ENCODE peak calls at places on chromosomes 13 and 19, in nine cellular contexts. One of them, this sample, is unnamed.

GRCh38 chr19:45584332-45585157 is at the start of gene OPA3:
- DNase-seq in brain microvascular endothelial cell: peak
- DNase-seq in RWPE1: peak
- DNase-seq in stimulated activated CD8-positive, alpha-beta memory T cell treated with anti-CD3 and anti-CD28 coated beads, Interleukin-4, amount 100 ng/mL, for 1 hour: peak
- DNase-seq in CD4-positive, alpha-beta T cell: peak
- DNase-seq in AG10803: peak
- DNase-seq in cerebellar cortex: peak
- DNase-seq in OCI-M1: peak
- DNase-seq in activated CD4-positive, alpha-beta T cell treated with anti-CD3 and anti-CD28 coated beads, Interleukin-2, amount 50 U/mL, for 1 hour: peak
- DNase-seq in this sample: peak

GRCh38 chr13:113147206-113147605 is 11.2 kb upstream of the PROZ start:
- DNase-seq in RWPE1: no peak
- DNase-seq in AG10803: no peak
- DNase-seq in activated CD4-positive, alpha-beta T cell treated with anti-CD3 and anti-CD28 coated beads, Interleukin-2, amount 50 U/mL, for 1 hour: no peak
- DNase-seq in brain microvascular endothelial cell: no peak
- DNase-seq in stimulated activated CD8-positive, alpha-beta memory T cell treated with anti-CD3 and anti-CD28 coated beads, Interleukin-4, amount 100 ng/mL, for 1 hour: no peak
- DNase-seq in cerebellar cortex: peak
- DNase-seq in CD4-positive, alpha-beta T cell: no peak
- DNase-seq in OCI-M1: no peak
- DNase-seq in this sample: no peak

GRCh38 chr13:104650426-104650825 is 1584.2 kb upstream of the SLC10A2 start:
- DNase-seq in OCI-M1: no peak
- DNase-seq in brain microvascular endothelial cell: no peak
- DNase-seq in cerebellar cortex: no peak
- DNase-seq in CD4-positive, alpha-beta T cell: no peak
- DNase-seq in activated CD4-positive, alpha-beta T cell treated with anti-CD3 and anti-CD28 coated beads, Interleukin-2, amount 50 U/mL, for 1 hour: no peak
- DNase-seq in AG10803: no peak
- DNase-seq in RWPE1: no peak
- DNase-seq in stimulated activated CD8-positive, alpha-beta memory T cell treated with anti-CD3 and anti-CD28 coated beads, Interleukin-4, amount 100 ng/mL, for 1 hour: no peak
- DNase-seq in this sample: no peak

GRCh38 chr13:63308585-63308984 is 1892.9 kb upstream of the PCDH20 start:
- DNase-seq in OCI-M1: no peak
- DNase-seq in activated CD4-positive, alpha-beta T cell treated with anti-CD3 and anti-CD28 coated beads, Interleukin-2, amount 50 U/mL, for 1 hour: no peak
- DNase-seq in RWPE1: no peak
- DNase-seq in CD4-positive, alpha-beta T cell: no peak
- DNase-seq in AG10803: no peak
- DNase-seq in cerebellar cortex: no peak
- DNase-seq in brain microvascular endothelial cell: no peak
- DNase-seq in stimulated activated CD8-positive, alpha-beta memory T cell treated with anti-CD3 and anti-CD28 coated beads, Interleukin-4, amount 100 ng/mL, for 1 hour: no peak
- DNase-seq in this sample: no peak

GRCh38 chr13:95485518-95486144 is 66.9 kb upstream of the CLDN10 start:
- DNase-seq in activated CD4-positive, alpha-beta T cell treated with anti-CD3 and anti-CD28 coated beads, Interleukin-2, amount 50 U/mL, for 1 hour: no peak
- DNase-seq in stimulated activated CD8-positive, alpha-beta memory T cell treated with anti-CD3 and anti-CD28 coated beads, Interleukin-4, amount 100 ng/mL, for 1 hour: no peak
- DNase-seq in CD4-positive, alpha-beta T cell: no peak
- DNase-seq in OCI-M1: peak
- DNase-seq in cerebellar cortex: no peak
- DNase-seq in RWPE1: no peak
- DNase-seq in brain microvascular endothelial cell: no peak
- DNase-seq in AG10803: no peak
- DNase-seq in this sample: no peak

GRCh38 chr19:37981785-37982475 is 74.9 kb downstream of the SIPA1L3 start:
- DNase-seq in AG10803: no peak
- DNase-seq in brain microvascular endothelial cell: no peak
- DNase-seq in cerebellar cortex: no peak
- DNase-seq in stimulated activated CD8-positive, alpha-beta memory T cell treated with anti-CD3 and anti-CD28 coated beads, Interleukin-4, amount 100 ng/mL, for 1 hour: no peak
- DNase-seq in OCI-M1: no peak
- DNase-seq in RWPE1: no peak
- DNase-seq in CD4-positive, alpha-beta T cell: no peak
- DNase-seq in activated CD4-positive, alpha-beta T cell treated with anti-CD3 and anti-CD28 coated beads, Interleukin-2, amount 50 U/mL, for 1 hour: no peak
- DNase-seq in this sample: no peak

GRCh38 chr19:46630806-46631205 is 5.2 kb downstream of the GNG8 start:
- DNase-seq in activated CD4-positive, alpha-beta T cell treated with anti-CD3 and anti-CD28 coated beads, Interleukin-2, amount 50 U/mL, for 1 hour: no peak
- DNase-seq in CD4-positive, alpha-beta T cell: no peak
- DNase-seq in RWPE1: no peak
- DNase-seq in brain microvascular endothelial cell: no peak
- DNase-seq in OCI-M1: no peak
- DNase-seq in stimulated activated CD8-positive, alpha-beta memory T cell treated with anti-CD3 and anti-CD28 coated beads, Interleukin-4, amount 100 ng/mL, for 1 hour: no peak
- DNase-seq in AG10803: no peak
- DNase-seq in cerebellar cortex: no peak
- DNase-seq in this sample: no peak

GRCh38 chr13:110643324-110643723 is 28.0 kb downstream of the NAXD start:
- DNase-seq in AG10803: no peak
- DNase-seq in RWPE1: no peak
- DNase-seq in activated CD4-positive, alpha-beta T cell treated with anti-CD3 and anti-CD28 coated beads, Interleukin-2, amount 50 U/mL, for 1 hour: no peak
- DNase-seq in OCI-M1: no peak
- DNase-seq in cerebellar cortex: no peak
- DNase-seq in brain microvascular endothelial cell: no peak
- DNase-seq in CD4-positive, alpha-beta T cell: no peak
- DNase-seq in stimulated activated CD8-positive, alpha-beta memory T cell treated with anti-CD3 and anti-CD28 coated beads, Interleukin-4, amount 100 ng/mL, for 1 hour: no peak
- DNase-seq in this sample: no peak

GRCh38 chr13:59856281-59856810 is 307.4 kb downstream of the DIAPH3 start:
- DNase-seq in cerebellar cortex: no peak
- DNase-seq in stimulated activated CD8-positive, alpha-beta memory T cell treated with anti-CD3 and anti-CD28 coated beads, Interleukin-4, amount 100 ng/mL, for 1 hour: no peak
- DNase-seq in OCI-M1: no peak
- DNase-seq in activated CD4-positive, alpha-beta T cell treated with anti-CD3 and anti-CD28 coated beads, Interleukin-2, amount 50 U/mL, for 1 hour: no peak
- DNase-seq in RWPE1: no peak
- DNase-seq in CD4-positive, alpha-beta T cell: no peak
- DNase-seq in brain microvascular endothelial cell: no peak
- DNase-seq in AG10803: no peak
- DNase-seq in this sample: no peak

GRCh38 chr13:98997738-98998641 is 20.1 kb upstream of the DOCK9 start:
- DNase-seq in OCI-M1: no peak
- DNase-seq in stimulated activated CD8-positive, alpha-beta memory T cell treated with anti-CD3 and anti-CD28 coated beads, Interleukin-4, amount 100 ng/mL, for 1 hour: no peak
- DNase-seq in AG10803: peak
- DNase-seq in activated CD4-positive, alpha-beta T cell treated with anti-CD3 and anti-CD28 coated beads, Interleukin-2, amount 50 U/mL, for 1 hour: peak
- DNase-seq in RWPE1: peak
- DNase-seq in CD4-positive, alpha-beta T cell: peak
- DNase-seq in cerebellar cortex: no peak
- DNase-seq in brain microvascular endothelial cell: no peak
- DNase-seq in this sample: no peak

GRCh38 chr19:8132858-8133458 is 16.4 kb downstream of the FBN3 start:
- DNase-seq in cerebellar cortex: no peak
- DNase-seq in RWPE1: no peak
- DNase-seq in CD4-positive, alpha-beta T cell: no peak
- DNase-seq in OCI-M1: no peak
- DNase-seq in activated CD4-positive, alpha-beta T cell treated with anti-CD3 and anti-CD28 coated beads, Interleukin-2, amount 50 U/mL, for 1 hour: no peak
- DNase-seq in stimulated activated CD8-positive, alpha-beta memory T cell treated with anti-CD3 and anti-CD28 coated beads, Interleukin-4, amount 100 ng/mL, for 1 hour: no peak
- DNase-seq in brain microvascular endothelial cell: no peak
- DNase-seq in AG10803: no peak
- DNase-seq in this sample: no peak

GRCh38 chr13:110506396-110506795 is 55.1 kb downstream of the RAB20 start:
- DNase-seq in OCI-M1: no peak
- DNase-seq in AG10803: no peak
- DNase-seq in brain microvascular endothelial cell: no peak
- DNase-seq in activated CD4-positive, alpha-beta T cell treated with anti-CD3 and anti-CD28 coated beads, Interleukin-2, amount 50 U/mL, for 1 hour: no peak
- DNase-seq in cerebellar cortex: no peak
- DNase-seq in CD4-positive, alpha-beta T cell: no peak
- DNase-seq in stimulated activated CD8-positive, alpha-beta memory T cell treated with anti-CD3 and anti-CD28 coated beads, Interleukin-4, amount 100 ng/mL, for 1 hour: no peak
- DNase-seq in RWPE1: no peak
- DNase-seq in this sample: no peak

GRCh38 chr13:94999871-95000270 is 287.5 kb upstream of the SOX21 start:
- DNase-seq in cerebellar cortex: no peak
- DNase-seq in stimulated activated CD8-positive, alpha-beta memory T cell treated with anti-CD3 and anti-CD28 coated beads, Interleukin-4, amount 100 ng/mL, for 1 hour: no peak
- DNase-seq in brain microvascular endothelial cell: peak
- DNase-seq in RWPE1: no peak
- DNase-seq in CD4-positive, alpha-beta T cell: no peak
- DNase-seq in activated CD4-positive, alpha-beta T cell treated with anti-CD3 and anti-CD28 coated beads, Interleukin-2, amount 50 U/mL, for 1 hour: no peak
- DNase-seq in AG10803: no peak
- DNase-seq in OCI-M1: no peak
- DNase-seq in this sample: no peak

GRCh38 chr13:40617801-40618356 is 48.6 kb downstream of the FOXO1 start:
- DNase-seq in brain microvascular endothelial cell: no peak
- DNase-seq in activated CD4-positive, alpha-beta T cell treated with anti-CD3 and anti-CD28 coated beads, Interleukin-2, amount 50 U/mL, for 1 hour: no peak
- DNase-seq in cerebellar cortex: no peak
- DNase-seq in AG10803: no peak
- DNase-seq in OCI-M1: no peak
- DNase-seq in stimulated activated CD8-positive, alpha-beta memory T cell treated with anti-CD3 and anti-CD28 coated beads, Interleukin-4, amount 100 ng/mL, for 1 hour: no peak
- DNase-seq in CD4-positive, alpha-beta T cell: no peak
- DNase-seq in RWPE1: no peak
- DNase-seq in this sample: no peak

GRCh38 chr19:7224205-7224833 is 69.9 kb downstream of the INSR start:
- DNase-seq in brain microvascular endothelial cell: no peak
- DNase-seq in CD4-positive, alpha-beta T cell: no peak
- DNase-seq in AG10803: peak
- DNase-seq in RWPE1: no peak
- DNase-seq in stimulated activated CD8-positive, alpha-beta memory T cell treated with anti-CD3 and anti-CD28 coated beads, Interleukin-4, amount 100 ng/mL, for 1 hour: no peak
- DNase-seq in activated CD4-positive, alpha-beta T cell treated with anti-CD3 and anti-CD28 coated beads, Interleukin-2, amount 50 U/mL, for 1 hour: no peak
- DNase-seq in cerebellar cortex: peak
- DNase-seq in OCI-M1: no peak
- DNase-seq in this sample: no peak

GRCh38 chr13:40518481-40518882 is 148.0 kb downstream of the FOXO1 start:
- DNase-seq in RWPE1: no peak
- DNase-seq in activated CD4-positive, alpha-beta T cell treated with anti-CD3 and anti-CD28 coated beads, Interleukin-2, amount 50 U/mL, for 1 hour: peak
- DNase-seq in OCI-M1: no peak
- DNase-seq in brain microvascular endothelial cell: no peak
- DNase-seq in stimulated activated CD8-positive, alpha-beta memory T cell treated with anti-CD3 and anti-CD28 coated beads, Interleukin-4, amount 100 ng/mL, for 1 hour: no peak
- DNase-seq in CD4-positive, alpha-beta T cell: no peak
- DNase-seq in cerebellar cortex: no peak
- DNase-seq in AG10803: no peak
- DNase-seq in this sample: no peak

GRCh38 chr13:48709213-48709612 is 55.5 kb downstream of the CYSLTR2 start:
- DNase-seq in cerebellar cortex: no peak
- DNase-seq in CD4-positive, alpha-beta T cell: no peak
- DNase-seq in AG10803: no peak
- DNase-seq in stimulated activated CD8-positive, alpha-beta memory T cell treated with anti-CD3 and anti-CD28 coated beads, Interleukin-4, amount 100 ng/mL, for 1 hour: no peak
- DNase-seq in brain microvascular endothelial cell: no peak
- DNase-seq in activated CD4-positive, alpha-beta T cell treated with anti-CD3 and anti-CD28 coated beads, Interleukin-2, amount 50 U/mL, for 1 hour: no peak
- DNase-seq in RWPE1: peak
- DNase-seq in OCI-M1: no peak
- DNase-seq in this sample: no peak

GRCh38 chr19:17504030-17504429 is 7.4 kb upstream of the PGLS start:
- DNase-seq in OCI-M1: no peak
- DNase-seq in CD4-positive, alpha-beta T cell: no peak
- DNase-seq in brain microvascular endothelial cell: no peak
- DNase-seq in RWPE1: no peak
- DNase-seq in activated CD4-positive, alpha-beta T cell treated with anti-CD3 and anti-CD28 coated beads, Interleukin-2, amount 50 U/mL, for 1 hour: no peak
- DNase-seq in cerebellar cortex: no peak
- DNase-seq in AG10803: no peak
- DNase-seq in stimulated activated CD8-positive, alpha-beta memory T cell treated with anti-CD3 and anti-CD28 coated beads, Interleukin-4, amount 100 ng/mL, for 1 hour: no peak
- DNase-seq in this sample: no peak

GRCh38 chr13:89925107-89925506 is 1422.4 kb upstream of the MIR17HG start:
- DNase-seq in AG10803: peak
- DNase-seq in cerebellar cortex: peak
- DNase-seq in CD4-positive, alpha-beta T cell: no peak
- DNase-seq in RWPE1: peak
- DNase-seq in stimulated activated CD8-positive, alpha-beta memory T cell treated with anti-CD3 and anti-CD28 coated beads, Interleukin-4, amount 100 ng/mL, for 1 hour: no peak
- DNase-seq in OCI-M1: peak
- DNase-seq in activated CD4-positive, alpha-beta T cell treated with anti-CD3 and anti-CD28 coated beads, Interleukin-2, amount 50 U/mL, for 1 hour: no peak
- DNase-seq in brain microvascular endothelial cell: no peak
- DNase-seq in this sample: peak

GRCh38 chr13:73088332-73088935 is 29.6 kb downstream of the KLF5 start:
- DNase-seq in CD4-positive, alpha-beta T cell: no peak
- DNase-seq in OCI-M1: no peak
- DNase-seq in cerebellar cortex: no peak
- DNase-seq in brain microvascular endothelial cell: no peak
- DNase-seq in RWPE1: no peak
- DNase-seq in activated CD4-positive, alpha-beta T cell treated with anti-CD3 and anti-CD28 coated beads, Interleukin-2, amount 50 U/mL, for 1 hour: no peak
- DNase-seq in stimulated activated CD8-positive, alpha-beta memory T cell treated with anti-CD3 and anti-CD28 coated beads, Interleukin-4, amount 100 ng/mL, for 1 hour: no peak
- DNase-seq in AG10803: no peak
- DNase-seq in this sample: no peak

GRCh38 chr19:18194554-18195238 is 1.7 kb downstream of the MPV17L2 start:
- DNase-seq in OCI-M1: no peak
- DNase-seq in CD4-positive, alpha-beta T cell: no peak
- DNase-seq in RWPE1: peak
- DNase-seq in AG10803: no peak
- DNase-seq in brain microvascular endothelial cell: no peak
- DNase-seq in stimulated activated CD8-positive, alpha-beta memory T cell treated with anti-CD3 and anti-CD28 coated beads, Interleukin-4, amount 100 ng/mL, for 1 hour: no peak
- DNase-seq in activated CD4-positive, alpha-beta T cell treated with anti-CD3 and anti-CD28 coated beads, Interleukin-2, amount 50 U/mL, for 1 hour: peak
- DNase-seq in cerebellar cortex: no peak
- DNase-seq in this sample: no peak

GRCh38 chr19:50551713-50552187 is 16.5 kb downstream of the LRRC4B start:
- DNase-seq in cerebellar cortex: peak
- DNase-seq in CD4-positive, alpha-beta T cell: no peak
- DNase-seq in brain microvascular endothelial cell: no peak
- DNase-seq in activated CD4-positive, alpha-beta T cell treated with anti-CD3 and anti-CD28 coated beads, Interleukin-2, amount 50 U/mL, for 1 hour: no peak
- DNase-seq in RWPE1: no peak
- DNase-seq in OCI-M1: peak
- DNase-seq in AG10803: no peak
- DNase-seq in stimulated activated CD8-positive, alpha-beta memory T cell treated with anti-CD3 and anti-CD28 coated beads, Interleukin-4, amount 100 ng/mL, for 1 hour: no peak
- DNase-seq in this sample: no peak

GRCh38 chr13:41668130-41668757 is 210.9 kb downstream of the RGCC start:
- DNase-seq in RWPE1: peak
- DNase-seq in AG10803: peak
- DNase-seq in brain microvascular endothelial cell: peak
- DNase-seq in cerebellar cortex: peak
- DNase-seq in CD4-positive, alpha-beta T cell: peak
- DNase-seq in stimulated activated CD8-positive, alpha-beta memory T cell treated with anti-CD3 and anti-CD28 coated beads, Interleukin-4, amount 100 ng/mL, for 1 hour: no peak
- DNase-seq in activated CD4-positive, alpha-beta T cell treated with anti-CD3 and anti-CD28 coated beads, Interleukin-2, amount 50 U/mL, for 1 hour: no peak
- DNase-seq in OCI-M1: peak
- DNase-seq in this sample: peak

GRCh38 chr19:38417544-38418506 is 8.2 kb downstream of the RASGRP4 start:
- DNase-seq in AG10803: no peak
- DNase-seq in stimulated activated CD8-positive, alpha-beta memory T cell treated with anti-CD3 and anti-CD28 coated beads, Interleukin-4, amount 100 ng/mL, for 1 hour: no peak
- DNase-seq in brain microvascular endothelial cell: no peak
- DNase-seq in RWPE1: peak
- DNase-seq in OCI-M1: peak
- DNase-seq in activated CD4-positive, alpha-beta T cell treated with anti-CD3 and anti-CD28 coated beads, Interleukin-2, amount 50 U/mL, for 1 hour: peak
- DNase-seq in CD4-positive, alpha-beta T cell: peak
- DNase-seq in cerebellar cortex: no peak
- DNase-seq in this sample: no peak

GRCh38 chr13:81487151-81487550 is 1146.2 kb upstream of the SPRY2 start:
- DNase-seq in RWPE1: no peak
- DNase-seq in brain microvascular endothelial cell: peak
- DNase-seq in AG10803: no peak
- DNase-seq in OCI-M1: peak
- DNase-seq in cerebellar cortex: peak
- DNase-seq in CD4-positive, alpha-beta T cell: no peak
- DNase-seq in activated CD4-positive, alpha-beta T cell treated with anti-CD3 and anti-CD28 coated beads, Interleukin-2, amount 50 U/mL, for 1 hour: no peak
- DNase-seq in stimulated activated CD8-positive, alpha-beta memory T cell treated with anti-CD3 and anti-CD28 coated beads, Interleukin-4, amount 100 ng/mL, for 1 hour: no peak
- DNase-seq in this sample: no peak

GRCh38 chr13:61358599-61358998 is 57.0 kb downstream of the PCDH20 start:
- DNase-seq in activated CD4-positive, alpha-beta T cell treated with anti-CD3 and anti-CD28 coated beads, Interleukin-2, amount 50 U/mL, for 1 hour: no peak
- DNase-seq in OCI-M1: no peak
- DNase-seq in RWPE1: no peak
- DNase-seq in cerebellar cortex: no peak
- DNase-seq in brain microvascular endothelial cell: no peak
- DNase-seq in CD4-positive, alpha-beta T cell: no peak
- DNase-seq in stimulated activated CD8-positive, alpha-beta memory T cell treated with anti-CD3 and anti-CD28 coated beads, Interleukin-4, amount 100 ng/mL, for 1 hour: no peak
- DNase-seq in AG10803: no peak
- DNase-seq in this sample: no peak

GRCh38 chr19:46201413-46202310 is 27.9 kb upstream of the IGFL1 start:
- DNase-seq in CD4-positive, alpha-beta T cell: no peak
- DNase-seq in OCI-M1: peak
- DNase-seq in RWPE1: no peak
- DNase-seq in brain microvascular endothelial cell: no peak
- DNase-seq in AG10803: no peak
- DNase-seq in stimulated activated CD8-positive, alpha-beta memory T cell treated with anti-CD3 and anti-CD28 coated beads, Interleukin-4, amount 100 ng/mL, for 1 hour: no peak
- DNase-seq in cerebellar cortex: no peak
- DNase-seq in activated CD4-positive, alpha-beta T cell treated with anti-CD3 and anti-CD28 coated beads, Interleukin-2, amount 50 U/mL, for 1 hour: no peak
- DNase-seq in this sample: no peak

GRCh38 chr19:38893341-38893771 is 6.1 kb downstream of the SIRT2 start:
- DNase-seq in activated CD4-positive, alpha-beta T cell treated with anti-CD3 and anti-CD28 coated beads, Interleukin-2, amount 50 U/mL, for 1 hour: no peak
- DNase-seq in CD4-positive, alpha-beta T cell: no peak
- DNase-seq in cerebellar cortex: no peak
- DNase-seq in OCI-M1: no peak
- DNase-seq in stimulated activated CD8-positive, alpha-beta memory T cell treated with anti-CD3 and anti-CD28 coated beads, Interleukin-4, amount 100 ng/mL, for 1 hour: no peak
- DNase-seq in RWPE1: no peak
- DNase-seq in brain microvascular endothelial cell: no peak
- DNase-seq in AG10803: no peak
- DNase-seq in this sample: no peak

GRCh38 chr19:51710163-51710562 is 13.6 kb downstream of the HAS1 start:
- DNase-seq in cerebellar cortex: no peak
- DNase-seq in brain microvascular endothelial cell: no peak
- DNase-seq in activated CD4-positive, alpha-beta T cell treated with anti-CD3 and anti-CD28 coated beads, Interleukin-2, amount 50 U/mL, for 1 hour: no peak
- DNase-seq in RWPE1: no peak
- DNase-seq in OCI-M1: no peak
- DNase-seq in CD4-positive, alpha-beta T cell: no peak
- DNase-seq in stimulated activated CD8-positive, alpha-beta memory T cell treated with anti-CD3 and anti-CD28 coated beads, Interleukin-4, amount 100 ng/mL, for 1 hour: no peak
- DNase-seq in AG10803: peak
- DNase-seq in this sample: no peak

GRCh38 chr19:54896036-54896435 is 9.9 kb upstream of the NCR1 start:
- DNase-seq in brain microvascular endothelial cell: no peak
- DNase-seq in RWPE1: no peak
- DNase-seq in stimulated activated CD8-positive, alpha-beta memory T cell treated with anti-CD3 and anti-CD28 coated beads, Interleukin-4, amount 100 ng/mL, for 1 hour: no peak
- DNase-seq in cerebellar cortex: no peak
- DNase-seq in OCI-M1: no peak
- DNase-seq in activated CD4-positive, alpha-beta T cell treated with anti-CD3 and anti-CD28 coated beads, Interleukin-2, amount 50 U/mL, for 1 hour: no peak
- DNase-seq in CD4-positive, alpha-beta T cell: no peak
- DNase-seq in AG10803: no peak
- DNase-seq in this sample: no peak

GRCh38 chr13:40063278-40063698 is 407.8 kb downstream of the COG6 start:
- DNase-seq in CD4-positive, alpha-beta T cell: no peak
- DNase-seq in RWPE1: no peak
- DNase-seq in AG10803: peak
- DNase-seq in OCI-M1: no peak
- DNase-seq in stimulated activated CD8-positive, alpha-beta memory T cell treated with anti-CD3 and anti-CD28 coated beads, Interleukin-4, amount 100 ng/mL, for 1 hour: no peak
- DNase-seq in brain microvascular endothelial cell: no peak
- DNase-seq in cerebellar cortex: peak
- DNase-seq in activated CD4-positive, alpha-beta T cell treated with anti-CD3 and anti-CD28 coated beads, Interleukin-2, amount 50 U/mL, for 1 hour: no peak
- DNase-seq in this sample: no peak